ENCODE peak calls at places on chromosomes 5 and 9, in five cellular contexts. One of them, this sample, is unnamed.

GRCh38 chr5:107529618-107530017 is 141.1 kb downstream of the EFNA5 start:
- DNase-seq in spleen: no peak
- DNase-seq in sigmoid colon: no peak
- DNase-seq in A549: no peak
- DNase-seq in right lobe of liver: no peak
- DNase-seq in this sample: no peak

GRCh38 chr5:132011561-132012384 is at the start of gene ACSL6:
- DNase-seq in spleen: peak; percentile 84
- DNase-seq in sigmoid colon: peak; percentile 53
- DNase-seq in A549: no peak
- DNase-seq in right lobe of liver: no peak
- DNase-seq in this sample: peak; percentile 44

GRCh38 chr5:1724822-1725602 is 74.6 kb downstream of the MRPL36 start:
- DNase-seq in spleen: no peak
- DNase-seq in sigmoid colon: peak; percentile 46
- DNase-seq in A549: no peak
- DNase-seq in right lobe of liver: peak; percentile 35
- DNase-seq in this sample: no peak

GRCh38 chr5:178230879-178231735 is 1.5 kb downstream of the PHYKPL start:
- DNase-seq in spleen: peak; percentile 69
- DNase-seq in sigmoid colon: no peak
- DNase-seq in A549: no peak
- DNase-seq in right lobe of liver: peak; percentile 93
- DNase-seq in this sample: peak; percentile 56

GRCh38 chr9:131394464-131395026 is 659 bp downstream of the PRRC2B start:
- DNase-seq in spleen: peak; percentile 89
- DNase-seq in sigmoid colon: peak; percentile 77
- DNase-seq in A549: no peak
- DNase-seq in right lobe of liver: peak; percentile 73
- DNase-seq in this sample: peak; percentile 67

GRCh38 chr5:1005904-1006655 is 2.5 kb upstream of the NKD2 start:
- DNase-seq in spleen: peak; percentile 69
- DNase-seq in sigmoid colon: peak; percentile 51
- DNase-seq in A549: no peak
- DNase-seq in right lobe of liver: peak; percentile 27
- DNase-seq in this sample: peak; percentile 7

GRCh38 chr5:75331095-75332090 is 5.6 kb upstream of the HMGCR start:
- DNase-seq in spleen: no peak
- DNase-seq in sigmoid colon: no peak
- DNase-seq in A549: peak; percentile 23
- DNase-seq in right lobe of liver: no peak
- DNase-seq in this sample: no peak

GRCh38 chr9:16367605-16368424 is 502.7 kb downstream of the BNC2 start:
- DNase-seq in spleen: no peak
- DNase-seq in sigmoid colon: no peak
- DNase-seq in A549: no peak
- DNase-seq in right lobe of liver: no peak
- DNase-seq in this sample: no peak

GRCh38 chr9:84146893-84147705 is 166.5 kb downstream of the RMI1 start:
- DNase-seq in spleen: no peak
- DNase-seq in sigmoid colon: no peak
- DNase-seq in A549: no peak
- DNase-seq in right lobe of liver: no peak
- DNase-seq in this sample: no peak

GRCh38 chr5:179608131-179608581 is 15.3 kb downstream of the HNRNPH1 start:
- DNase-seq in spleen: peak; percentile 67
- DNase-seq in sigmoid colon: peak; percentile 64
- DNase-seq in A549: no peak
- DNase-seq in right lobe of liver: no peak
- DNase-seq in this sample: no peak

DNA sequence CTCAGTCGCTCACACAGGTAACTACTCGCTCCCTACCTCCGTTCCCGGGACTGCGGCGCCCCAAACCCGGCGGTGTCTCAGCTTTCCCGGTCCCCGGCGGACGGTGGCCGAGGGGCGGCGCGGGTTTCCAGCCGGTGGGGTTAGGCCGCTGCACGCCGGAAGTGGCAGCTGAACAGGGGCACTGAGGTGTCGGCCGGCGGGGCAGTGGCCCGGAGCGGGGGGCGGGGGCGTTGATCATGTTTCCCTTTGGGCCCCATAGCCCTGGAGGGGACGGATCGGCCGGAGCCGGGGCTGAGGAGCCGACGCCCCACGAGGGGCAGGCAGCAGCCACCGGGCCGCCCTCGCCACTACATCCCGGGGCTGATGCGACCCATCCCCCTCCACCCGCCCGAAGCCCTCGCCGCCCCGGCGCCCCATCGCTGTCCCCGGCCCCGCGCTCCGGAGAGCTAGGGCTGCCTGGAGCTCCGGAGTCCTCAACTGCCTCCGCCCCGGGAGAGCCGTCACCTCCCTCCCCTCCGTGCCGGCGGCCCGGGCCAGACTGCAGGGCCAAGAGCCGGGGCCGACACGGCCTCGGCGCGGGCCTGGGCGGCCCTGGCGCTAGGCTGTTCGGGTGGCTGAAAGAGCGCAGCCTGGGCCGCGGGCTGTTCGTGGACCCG is at the start of gene DCAF10:
- DNase-seq in spleen: peak; percentile 96
- DNase-seq in sigmoid colon: peak; percentile 92
- DNase-seq in A549: peak; percentile 89
- DNase-seq in right lobe of liver: peak; percentile 90
- DNase-seq in this sample: peak; percentile 87
- TF ChIP-seq POLR2A in spleen: peak; percentile 97
- TF ChIP-seq POLR2A in sigmoid colon: peak; percentile 64
- TF ChIP-seq POLR2A in A549: peak; percentile 65
- TF ChIP-seq POLR2A in right lobe of liver: peak; percentile 74
- TF ChIP-seq POLR2A in this sample: no peak

GRCh38 chr9:71758785-71759184 is 9.5 kb downstream of the CEMIP2 start:
- DNase-seq in spleen: no peak
- DNase-seq in sigmoid colon: no peak
- DNase-seq in A549: peak; percentile 65
- DNase-seq in right lobe of liver: no peak
- DNase-seq in this sample: no peak
- H3K4me1 ChIP-seq in spleen: peaks cover 69% of the 10 kb centered on the region
- H3K4me1 ChIP-seq in sigmoid colon: peaks cover 12% of the 10 kb centered on the region
- H3K4me1 ChIP-seq in A549: peaks cover 97% of the 10 kb centered on the region
- H3K4me1 ChIP-seq in right lobe of liver: no peaks in the 10 kb centered on the region
- H3K4me1 ChIP-seq in this sample: peaks cover 4% of the 10 kb centered on the region

GRCh38 chr9:129069128-129069824 is 11.6 kb upstream of the DOLPP1 start:
- DNase-seq in spleen: peak; percentile 96
- DNase-seq in sigmoid colon: peak; percentile 73
- DNase-seq in A549: no peak
- DNase-seq in right lobe of liver: peak; percentile 94
- DNase-seq in this sample: peak; percentile 83
- TF ChIP-seq POLR2A in spleen: no peak
- TF ChIP-seq POLR2A in sigmoid colon: no peak
- TF ChIP-seq POLR2A in A549: no peak
- TF ChIP-seq POLR2A in right lobe of liver: peak; percentile 52
- TF ChIP-seq POLR2A in this sample: no peak

DNA sequence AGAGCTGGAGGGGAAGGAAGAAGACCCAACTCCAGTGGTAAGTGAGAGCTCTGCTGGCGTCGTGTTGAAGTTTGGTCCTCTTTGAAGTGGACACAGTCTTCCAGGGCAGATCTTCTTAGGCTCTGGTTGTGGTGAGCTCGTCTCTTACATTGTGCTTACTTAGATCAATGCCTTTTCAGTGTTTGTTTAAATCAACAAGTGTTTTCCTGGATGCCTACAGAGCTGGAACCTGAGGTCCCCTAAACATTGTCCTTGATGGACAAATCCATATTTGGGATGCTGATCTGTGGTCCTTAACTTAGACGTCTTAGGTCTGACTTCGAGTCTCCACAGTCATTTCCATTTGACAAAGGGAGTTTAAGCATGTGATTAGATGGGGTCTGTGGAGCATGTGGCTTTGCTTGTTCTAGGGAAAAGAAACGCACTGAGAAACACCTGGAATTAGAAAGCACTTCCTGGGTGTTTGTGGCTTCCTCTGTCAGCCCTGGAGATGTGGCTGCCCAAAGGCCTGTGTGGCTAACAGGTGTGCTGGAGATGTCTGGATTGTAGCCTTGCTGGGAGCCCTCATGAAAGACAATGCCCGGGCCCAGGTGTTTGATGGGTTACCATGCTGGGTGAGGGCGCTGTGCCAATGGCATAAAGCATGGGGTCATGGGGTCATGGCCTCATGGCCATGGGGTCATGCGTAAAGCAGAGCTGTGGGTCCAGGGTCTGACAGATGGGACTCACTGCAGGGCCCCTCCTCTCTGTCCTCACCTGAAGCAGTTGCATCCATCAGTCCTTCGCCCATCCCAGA is 21.4 kb downstream of the ANKRD33B start:
- DNase-seq in spleen: peak; percentile 65
- DNase-seq in sigmoid colon: no peak
- DNase-seq in A549: no peak
- DNase-seq in right lobe of liver: no peak
- DNase-seq in this sample: no peak
- H3K4me1 ChIP-seq in spleen: peaks cover 61% of the 10 kb centered on the region
- H3K4me1 ChIP-seq in sigmoid colon: no peaks in the 10 kb centered on the region
- H3K4me1 ChIP-seq in A549: peaks cover 17% of the 10 kb centered on the region
- H3K4me1 ChIP-seq in right lobe of liver: no peaks in the 10 kb centered on the region
- H3K4me1 ChIP-seq in this sample: no peaks in the 10 kb centered on the region

DNA sequence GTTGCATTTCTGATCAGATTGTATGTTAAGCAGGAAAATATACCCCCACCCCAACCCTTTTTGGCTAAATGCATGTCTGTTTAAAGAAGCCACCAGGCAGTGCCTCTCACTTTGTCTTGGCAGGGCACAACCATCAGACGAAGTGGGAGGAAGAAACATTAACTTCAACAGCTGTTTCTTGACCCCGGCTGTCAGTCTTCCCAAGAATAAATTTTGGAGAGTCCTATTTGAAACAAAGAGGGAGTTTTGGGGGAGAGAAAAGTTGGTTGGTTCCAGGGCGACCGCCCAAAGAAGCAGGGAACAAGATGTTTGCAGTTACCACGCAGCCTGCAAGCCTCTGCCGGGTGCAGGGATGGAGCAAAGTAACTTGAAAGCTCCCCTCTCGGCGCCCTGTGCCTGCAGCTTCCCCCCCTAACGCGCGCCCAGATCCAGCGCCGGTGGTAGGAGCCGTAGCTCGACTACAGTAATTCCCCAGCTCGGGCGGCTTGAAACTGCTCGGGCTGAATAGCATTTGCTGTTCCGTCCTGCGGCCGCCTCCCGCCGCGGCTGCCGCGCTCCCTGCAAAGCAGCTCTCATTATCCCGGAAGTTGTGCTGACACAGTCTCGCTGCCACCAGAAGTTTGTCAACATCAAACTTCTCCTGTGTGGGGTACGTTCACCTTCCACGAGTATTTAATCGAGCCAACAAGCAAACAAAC is 100.7 kb upstream of the SSBP2 start:
- DNase-seq in spleen: peak; percentile 98
- DNase-seq in sigmoid colon: peak; percentile 98
- DNase-seq in A549: peak; percentile 92
- DNase-seq in right lobe of liver: peak; percentile 95
- DNase-seq in this sample: peak; percentile 97
- TF ChIP-seq POLR2A in spleen: peak; percentile 32
- TF ChIP-seq POLR2A in sigmoid colon: no peak
- TF ChIP-seq POLR2A in A549: no peak
- TF ChIP-seq POLR2A in right lobe of liver: peak; percentile 44
- TF ChIP-seq POLR2A in this sample: peak; percentile 58